ENCODE peak calls at places on chromosomes 12 and 14, in eight cellular contexts. One of them, this sample, is unnamed.

GRCh38 chr14:64956697-64957412 is 14.3 kb upstream of the GPX2 start:
- DNase-seq in Peyer's patch: no peak
- DNase-seq in A549: no peak
- DNase-seq in fibroblast of pulmonary artery: no peak
- DNase-seq in fibroblast of lung: no peak
- DNase-seq in mammary epithelial cell: no peak
- DNase-seq in AG04449: no peak
- DNase-seq in esophagus squamous epithelium: no peak
- DNase-seq in this sample: no peak

GRCh38 chr14:100554082-100554677 is 33.0 kb downstream of the BEGAIN start:
- DNase-seq in Peyer's patch: peak
- DNase-seq in A549: peak
- DNase-seq in fibroblast of pulmonary artery: peak
- DNase-seq in fibroblast of lung: no peak
- DNase-seq in AG04449: no peak
- DNase-seq in esophagus squamous epithelium: no peak
- DNase-seq in mammary epithelial cell: peak
- DNase-seq in this sample: no peak

GRCh38 chr14:68665792-68666195 is 127.1 kb downstream of the ZFP36L1 start:
- DNase-seq in fibroblast of lung: no peak
- DNase-seq in Peyer's patch: no peak
- DNase-seq in AG04449: no peak
- DNase-seq in A549: no peak
- DNase-seq in esophagus squamous epithelium: no peak
- DNase-seq in mammary epithelial cell: no peak
- DNase-seq in fibroblast of pulmonary artery: no peak
- DNase-seq in this sample: no peak

GRCh38 chr14:67806228-67806627 is 10.2 kb downstream of the ZFYVE26 start:
- DNase-seq in mammary epithelial cell: no peak
- DNase-seq in Peyer's patch: no peak
- DNase-seq in esophagus squamous epithelium: no peak
- DNase-seq in A549: no peak
- DNase-seq in fibroblast of lung: peak
- DNase-seq in fibroblast of pulmonary artery: no peak
- DNase-seq in AG04449: peak
- DNase-seq in this sample: no peak

GRCh38 chr12:54147186-54147585 is 41.6 kb downstream of the SMUG1 start:
- DNase-seq in fibroblast of lung: no peak
- DNase-seq in fibroblast of pulmonary artery: no peak
- DNase-seq in A549: no peak
- DNase-seq in mammary epithelial cell: no peak
- DNase-seq in AG04449: no peak
- DNase-seq in esophagus squamous epithelium: no peak
- DNase-seq in Peyer's patch: no peak
- DNase-seq in this sample: no peak

GRCh38 chr14:30194769-30195168 is 267.1 kb upstream of the PRKD1 start:
- DNase-seq in esophagus squamous epithelium: no peak
- DNase-seq in fibroblast of lung: peak
- DNase-seq in A549: no peak
- DNase-seq in fibroblast of pulmonary artery: peak
- DNase-seq in mammary epithelial cell: peak
- DNase-seq in Peyer's patch: no peak
- DNase-seq in AG04449: peak
- DNase-seq in this sample: peak

GRCh38 chr14:102903248-102903888 is 19.1 kb upstream of the AMN start:
- DNase-seq in Peyer's patch: peak
- DNase-seq in esophagus squamous epithelium: no peak
- DNase-seq in mammary epithelial cell: no peak
- DNase-seq in fibroblast of pulmonary artery: no peak
- DNase-seq in fibroblast of lung: no peak
- DNase-seq in AG04449: no peak
- DNase-seq in A549: no peak
- DNase-seq in this sample: no peak

GRCh38 chr12:16118586-16118985 is 158.9 kb downstream of the SLC15A5 start:
- DNase-seq in AG04449: no peak
- DNase-seq in esophagus squamous epithelium: no peak
- DNase-seq in A549: no peak
- DNase-seq in mammary epithelial cell: no peak
- DNase-seq in fibroblast of lung: peak
- DNase-seq in Peyer's patch: no peak
- DNase-seq in fibroblast of pulmonary artery: no peak
- DNase-seq in this sample: no peak

GRCh38 chr12:100382327-100382726 is 25.5 kb downstream of the SLC17A8 start:
- DNase-seq in fibroblast of pulmonary artery: no peak
- DNase-seq in A549: peak
- DNase-seq in mammary epithelial cell: no peak
- DNase-seq in esophagus squamous epithelium: no peak
- DNase-seq in Peyer's patch: no peak
- DNase-seq in fibroblast of lung: no peak
- DNase-seq in AG04449: no peak
- DNase-seq in this sample: no peak

GRCh38 chr14:69535230-69535848 is 39.3 kb downstream of the CCDC177 start:
- DNase-seq in mammary epithelial cell: peak
- DNase-seq in A549: peak
- DNase-seq in AG04449: no peak
- DNase-seq in esophagus squamous epithelium: no peak
- DNase-seq in Peyer's patch: peak
- DNase-seq in fibroblast of lung: peak
- DNase-seq in fibroblast of pulmonary artery: peak
- DNase-seq in this sample: no peak

GRCh38 chr14:40229676-40230075 is 797.4 kb upstream of the FBXO33 start:
- DNase-seq in fibroblast of lung: no peak
- DNase-seq in AG04449: no peak
- DNase-seq in Peyer's patch: no peak
- DNase-seq in fibroblast of pulmonary artery: no peak
- DNase-seq in A549: no peak
- DNase-seq in mammary epithelial cell: no peak
- DNase-seq in esophagus squamous epithelium: no peak
- DNase-seq in this sample: no peak

GRCh38 chr12:114339626-114340025 is 66.3 kb downstream of the TBX5 start:
- DNase-seq in fibroblast of lung: peak
- DNase-seq in esophagus squamous epithelium: no peak
- DNase-seq in Peyer's patch: no peak
- DNase-seq in AG04449: no peak
- DNase-seq in fibroblast of pulmonary artery: peak
- DNase-seq in mammary epithelial cell: no peak
- DNase-seq in A549: no peak
- DNase-seq in this sample: no peak

GRCh38 chr12:39145175-39145999 is 240.0 kb upstream of the CPNE8 start:
- DNase-seq in esophagus squamous epithelium: no peak
- DNase-seq in A549: peak
- DNase-seq in fibroblast of pulmonary artery: peak
- DNase-seq in AG04449: no peak
- DNase-seq in Peyer's patch: peak
- DNase-seq in fibroblast of lung: peak
- DNase-seq in mammary epithelial cell: peak
- DNase-seq in this sample: peak

GRCh38 chr14:29169408-29169807 is 402.8 kb downstream of the FOXG1 start:
- DNase-seq in A549: no peak
- DNase-seq in AG04449: no peak
- DNase-seq in esophagus squamous epithelium: no peak
- DNase-seq in fibroblast of pulmonary artery: no peak
- DNase-seq in Peyer's patch: no peak
- DNase-seq in fibroblast of lung: no peak
- DNase-seq in mammary epithelial cell: no peak
- DNase-seq in this sample: no peak

GRCh38 chr14:99541677-99542470 is 60.7 kb downstream of the CCNK start:
- DNase-seq in fibroblast of lung: no peak
- DNase-seq in A549: no peak
- DNase-seq in esophagus squamous epithelium: no peak
- DNase-seq in mammary epithelial cell: no peak
- DNase-seq in Peyer's patch: no peak
- DNase-seq in fibroblast of pulmonary artery: no peak
- DNase-seq in AG04449: no peak
- DNase-seq in this sample: no peak

GRCh38 chr12:13725049-13725448 is 256.4 kb downstream of the GRIN2B start:
- DNase-seq in fibroblast of pulmonary artery: no peak
- DNase-seq in esophagus squamous epithelium: no peak
- DNase-seq in fibroblast of lung: no peak
- DNase-seq in mammary epithelial cell: peak
- DNase-seq in AG04449: no peak
- DNase-seq in A549: no peak
- DNase-seq in Peyer's patch: no peak
- DNase-seq in this sample: no peak

GRCh38 chr12:47189753-47190152 is 110.0 kb upstream of the AMIGO2 start:
- DNase-seq in Peyer's patch: no peak
- DNase-seq in fibroblast of pulmonary artery: peak
- DNase-seq in A549: peak
- DNase-seq in esophagus squamous epithelium: no peak
- DNase-seq in mammary epithelial cell: no peak
- DNase-seq in AG04449: no peak
- DNase-seq in fibroblast of lung: no peak
- DNase-seq in this sample: no peak

GRCh38 chr12:122356192-122356635 is 66.3 kb downstream of the CLIP1 start:
- DNase-seq in mammary epithelial cell: peak
- DNase-seq in Peyer's patch: peak
- DNase-seq in A549: peak
- DNase-seq in AG04449: no peak
- DNase-seq in esophagus squamous epithelium: no peak
- DNase-seq in fibroblast of pulmonary artery: peak
- DNase-seq in fibroblast of lung: peak
- DNase-seq in this sample: no peak

GRCh38 chr12:1836854-1837411 is 16.6 kb downstream of the LRTM2 start:
- DNase-seq in Peyer's patch: no peak
- DNase-seq in esophagus squamous epithelium: no peak
- DNase-seq in fibroblast of pulmonary artery: no peak
- DNase-seq in A549: no peak
- DNase-seq in fibroblast of lung: no peak
- DNase-seq in mammary epithelial cell: no peak
- DNase-seq in AG04449: no peak
- DNase-seq in this sample: no peak

GRCh38 chr12:105212431-105212830 is 23.5 kb downstream of the APPL2 start:
- DNase-seq in fibroblast of pulmonary artery: peak
- DNase-seq in fibroblast of lung: peak
- DNase-seq in esophagus squamous epithelium: no peak
- DNase-seq in AG04449: peak
- DNase-seq in mammary epithelial cell: peak
- DNase-seq in Peyer's patch: no peak
- DNase-seq in A549: no peak
- DNase-seq in this sample: no peak

GRCh38 chr12:126747530-126748149 is 1519.3 kb upstream of the TMEM132C start:
- DNase-seq in AG04449: no peak
- DNase-seq in mammary epithelial cell: no peak
- DNase-seq in A549: peak
- DNase-seq in fibroblast of lung: peak
- DNase-seq in Peyer's patch: peak
- DNase-seq in esophagus squamous epithelium: no peak
- DNase-seq in fibroblast of pulmonary artery: peak
- DNase-seq in this sample: no peak

DNA sequence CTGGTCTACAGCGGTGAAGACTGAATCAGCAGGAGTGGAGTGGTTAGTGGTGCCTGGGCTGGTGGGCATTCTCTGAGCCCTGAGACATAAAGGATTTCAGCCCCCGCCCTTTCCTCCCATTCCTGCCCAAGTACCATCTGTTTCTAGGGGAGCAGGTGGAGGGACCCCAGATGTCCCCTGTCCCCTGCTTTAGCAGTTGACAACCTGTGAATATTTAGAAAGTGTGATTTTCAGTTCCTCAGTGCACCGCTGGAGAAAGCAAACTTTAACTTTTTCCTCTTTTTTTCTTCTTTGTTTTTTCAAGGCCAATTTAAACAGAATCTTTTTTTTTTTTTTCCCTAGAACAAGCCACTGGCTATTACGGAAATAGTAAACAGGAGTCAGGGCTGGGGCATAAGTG is 163.8 kb upstream of the MYL2 start:
- DNase-seq in A549: no peak
- DNase-seq in fibroblast of pulmonary artery: no peak
- DNase-seq in mammary epithelial cell: no peak
- DNase-seq in fibroblast of lung: no peak
- DNase-seq in AG04449: no peak
- DNase-seq in Peyer's patch: no peak
- DNase-seq in esophagus squamous epithelium: no peak
- DNase-seq in this sample: no peak
- TF ChIP-seq CTCF in A549: no peak
- TF ChIP-seq CTCF in fibroblast of pulmonary artery: no peak
- TF ChIP-seq CTCF in mammary epithelial cell: no peak
- TF ChIP-seq CTCF in fibroblast of lung: no peak
- TF ChIP-seq CTCF in AG04449: no peak
- TF ChIP-seq CTCF in Peyer's patch: no peak
- TF ChIP-seq CTCF in esophagus squamous epithelium: no peak
- TF ChIP-seq CTCF in this sample: no peak

DNA sequence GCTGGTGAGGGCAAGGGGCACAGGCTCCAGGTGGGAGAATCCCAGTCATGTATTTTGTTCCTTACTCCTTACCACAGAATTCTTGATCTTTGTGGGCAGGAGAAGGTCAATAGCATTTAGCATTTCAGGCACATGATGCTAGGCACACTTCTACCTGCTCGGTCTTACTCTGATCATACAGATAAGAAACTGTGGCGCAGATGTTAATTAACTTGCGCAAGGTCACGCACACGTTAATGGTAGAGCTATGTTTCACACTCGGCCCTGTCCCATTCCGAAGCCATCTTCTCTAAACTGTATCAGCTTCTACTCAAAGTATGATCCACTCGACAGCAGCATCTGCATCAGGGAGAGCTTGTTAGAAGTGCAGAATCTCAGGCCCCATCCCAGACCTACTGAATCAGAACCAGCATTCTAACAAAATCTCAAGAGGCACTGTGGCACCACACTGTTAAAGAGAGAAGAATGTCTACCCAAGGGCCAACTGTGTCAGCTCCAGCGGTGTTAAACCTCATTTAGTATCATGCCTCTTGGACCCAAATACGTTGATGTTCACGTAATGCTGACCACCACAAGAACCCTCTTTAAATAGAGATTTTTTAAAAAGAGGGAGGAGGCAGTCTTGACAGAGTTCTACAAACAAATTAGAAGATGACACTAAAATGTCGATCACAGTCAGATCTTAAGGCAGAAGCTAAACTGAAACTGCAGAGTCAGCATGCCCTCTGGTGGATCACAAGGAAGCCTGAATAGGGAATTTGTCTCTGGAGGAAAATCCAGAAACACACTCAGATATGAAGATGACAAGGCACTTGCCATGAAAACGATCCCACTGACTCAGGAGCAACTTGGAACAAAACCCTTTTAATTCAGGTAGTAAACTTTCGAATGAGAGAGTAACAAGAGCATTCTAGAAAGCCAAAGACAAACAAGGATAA is 7.3 kb downstream of the STXBP6 start:
- DNase-seq in fibroblast of lung: peak
- DNase-seq in fibroblast of pulmonary artery: peak
- DNase-seq in AG04449: peak
- DNase-seq in mammary epithelial cell: no peak
- DNase-seq in esophagus squamous epithelium: no peak
- DNase-seq in A549: peak
- DNase-seq in Peyer's patch: peak
- DNase-seq in this sample: no peak
- H3K4me3 ChIP-seq in fibroblast of lung: no peak
- H3K4me3 ChIP-seq in fibroblast of pulmonary artery: no peak
- H3K4me3 ChIP-seq in AG04449: no peak
- H3K4me3 ChIP-seq in mammary epithelial cell: no peak
- H3K4me3 ChIP-seq in esophagus squamous epithelium: peak
- H3K4me3 ChIP-seq in A549: no peak
- H3K4me3 ChIP-seq in Peyer's patch: no peak
- H3K4me3 ChIP-seq in this sample: no peak

GRCh38 chr12:52327830-52328500 is 6.8 kb upstream of the KRT83 start:
- DNase-seq in mammary epithelial cell: no peak
- DNase-seq in Peyer's patch: no peak
- DNase-seq in fibroblast of lung: no peak
- DNase-seq in AG04449: no peak
- DNase-seq in fibroblast of pulmonary artery: no peak
- DNase-seq in esophagus squamous epithelium: no peak
- DNase-seq in A549: no peak
- DNase-seq in this sample: no peak
- TF ChIP-seq CTCF in mammary epithelial cell: no peak
- TF ChIP-seq CTCF in Peyer's patch: no peak
- TF ChIP-seq CTCF in fibroblast of lung: no peak
- TF ChIP-seq CTCF in AG04449: no peak
- TF ChIP-seq CTCF in fibroblast of pulmonary artery: no peak
- TF ChIP-seq CTCF in esophagus squamous epithelium: no peak
- TF ChIP-seq CTCF in A549: no peak
- TF ChIP-seq CTCF in this sample: no peak

GRCh38 chr12:57244306-57244696 is 6.7 kb downstream of the STAC3 start:
- DNase-seq in AG04449: no peak
- DNase-seq in fibroblast of lung: no peak
- DNase-seq in esophagus squamous epithelium: no peak
- DNase-seq in mammary epithelial cell: no peak
- DNase-seq in fibroblast of pulmonary artery: no peak
- DNase-seq in Peyer's patch: no peak
- DNase-seq in A549: no peak
- DNase-seq in this sample: no peak
- H3K4me3 ChIP-seq in AG04449: no peak
- H3K4me3 ChIP-seq in fibroblast of lung: no peak
- H3K4me3 ChIP-seq in esophagus squamous epithelium: no peak
- H3K4me3 ChIP-seq in mammary epithelial cell: no peak
- H3K4me3 ChIP-seq in fibroblast of pulmonary artery: no peak
- H3K4me3 ChIP-seq in Peyer's patch: no peak
- H3K4me3 ChIP-seq in A549: no peak
- H3K4me3 ChIP-seq in this sample: no peak